ENCODE peak calls at places on chromosome 13, in six cellular contexts. W is MM.1S, Y is fibroblast of pulmonary artery, I is GM06990, P is fibroblast of the aortic adventitia, K is cardiac fibroblast. Q is an unnamed sample.

GRCh38 chr13:54185101-54185500 is 1156.5 kb downstream of the OLFM4 start:
- DNase-seq in K (no peak), I (no peak), P (no peak), W (no peak), Y (no peak), Q (no peak)

GRCh38 chr13:98827449-98827848 is 75.0 kb upstream of the SLC15A1 start:
- DNase-seq in W (no peak), Y (no peak), P (no peak), I (no peak), K (no peak), Q (no peak)

GRCh38 chr13:110475550-110476219 is 85.8 kb downstream of the RAB20 start:
- DNase-seq in W (no peak), K (no peak), Y (no peak), P (no peak), I (peak), Q (no peak)

GRCh38 chr13:27770809-27771208 is 21.5 kb upstream of the GSX1 start:
- DNase-seq in W (peak), I (no peak), Y (peak), K (peak), P (peak), Q (peak)

GRCh38 chr13:75173457-75174356 is 308.3 kb downstream of the TBC1D4 start:
- DNase-seq in Y (no peak), K (no peak), I (no peak), P (no peak), W (no peak), Q (no peak)

GRCh38 chr13:102033719-102034446 is 368.0 kb downstream of the FGF14 start:
- DNase-seq in I (no peak), W (no peak), P (no peak), Y (no peak), K (no peak), Q (no peak)

GRCh38 chr13:28575200-28575599 is 80.3 kb upstream of the FLT1 start:
- DNase-seq in I (no peak), W (no peak), Y (no peak), P (no peak), K (no peak), Q (no peak)

GRCh38 chr13:39602277-39602613 is 748 bp downstream of the LHFPL6 start:
- DNase-seq in I (no peak), P (no peak), W (peak), K (no peak), Y (no peak), Q (no peak)

GRCh38 chr13:50911051-50911690 is 1.6 kb downstream of the RNASEH2B start:
- DNase-seq in Y (peak), K (peak), P (peak), W (peak), I (no peak), Q (no peak)

GRCh38 chr13:112902669-112903068 is 66.3 kb upstream of the MCF2L start:
- DNase-seq in Y (no peak), P (no peak), K (no peak), W (no peak), I (no peak), Q (no peak)

GRCh38 chr13:114044486-114044885 is 70.6 kb upstream of the C13orf46 start:
- DNase-seq in K (peak), Y (peak), W (no peak), P (peak), I (no peak), Q (no peak)

GRCh38 chr13:25372275-25373081 is 704 bp downstream of the ATP8A2 start:
- DNase-seq in K (no peak), Y (no peak), P (no peak), W (no peak), I (no peak), Q (no peak)

GRCh38 chr13:50276550-50276949 is 261.3 kb downstream of the KCNRG start:
- DNase-seq in P (no peak), W (no peak), K (no peak), Y (no peak), I (no peak), Q (no peak)

GRCh38 chr13:113403255-113404104 is 39.5 kb upstream of the GRTP1 start:
- DNase-seq in P (no peak), Y (no peak), K (no peak), W (no peak), I (no peak), Q (no peak)

GRCh38 chr13:114134111-114134943 is 1.9 kb upstream of the RASA3 start:
- DNase-seq in W (no peak), P (no peak), Y (no peak), K (no peak), I (peak), Q (no peak)

GRCh38 chr13:36675213-36675536 is 1.4 kb downstream of the SERTM1 start:
- DNase-seq in K (no peak), P (no peak), Y (no peak), I (no peak), W (no peak), Q (no peak)

GRCh38 chr13:30618186-30618937 is 642 bp downstream of the USPL1 start:
- DNase-seq in P (no peak), I (peak), W (peak), K (peak), Y (no peak), Q (peak)

GRCh38 chr13:90362718-90363117 is 984.8 kb upstream of the MIR17HG start:
- DNase-seq in I (no peak), K (peak), P (peak), Y (peak), W (no peak), Q (no peak)

GRCh38 chr13:50672025-50672424 is 171.5 kb downstream of the DLEU7 start:
- DNase-seq in K (no peak), P (no peak), I (no peak), W (no peak), Y (no peak), Q (no peak)

GRCh38 chr13:105611424-105611823 is 924.0 kb downstream of the EFNB2 start:
- DNase-seq in W (no peak), Y (peak), I (no peak), K (peak), P (peak), Q (no peak)

GRCh38 chr13:98048263-98048662 is 94.6 kb upstream of the FARP1 start:
- DNase-seq in P (no peak), W (no peak), Y (no peak), K (no peak), I (no peak), Q (no peak)

GRCh38 chr13:68023838-68024581 is 793.9 kb upstream of the PCDH9 start:
- DNase-seq in K (no peak), P (no peak), W (no peak), Y (no peak), I (no peak), Q (no peak)

GRCh38 chr13:97119899-97120745 is 102.0 kb upstream of the MBNL2 start:
- DNase-seq in I (no peak), K (no peak), P (peak), Y (no peak), W (no peak), Q (no peak)

GRCh38 chr13:34678154-34678553 is 263.9 kb upstream of the NBEA start:
- DNase-seq in I (no peak), W (no peak), Y (peak), P (peak), K (peak), Q (no peak)

GRCh38 chr13:100544866-100545683 is 43.5 kb downstream of the GGACT start:
- DNase-seq in K (no peak), W (no peak), Y (no peak), P (no peak), I (no peak), Q (no peak)

GRCh38 chr13:36666482-36667264 is 7.1 kb upstream of the SERTM1 start:
- DNase-seq in K (no peak), P (no peak), I (no peak), Y (no peak), W (no peak), Q (no peak)

GRCh38 chr13:36298535-36299068 is 988 bp upstream of the CCDC169 start:
- DNase-seq in I (no peak), P (no peak), K (no peak), W (no peak), Y (no peak), Q (no peak)

GRCh38 chr13:63880705-63881104 is 2465.1 kb upstream of the PCDH20 start:
- DNase-seq in P (no peak), W (no peak), I (no peak), K (no peak), Y (no peak), Q (no peak)

GRCh38 chr13:112333756-112334543 is 42.2 kb upstream of the SPACA7 start:
- DNase-seq in I (no peak), Y (no peak), K (no peak), P (no peak), W (no peak), Q (no peak)

GRCh38 chr13:100825551-100825950 is 151.0 kb upstream of the TMTC4 start:
- DNase-seq in P (peak), Y (peak), W (no peak), I (no peak), K (no peak), Q (no peak)

GRCh38 chr13:97295279-97296182 is 73.4 kb downstream of the MBNL2 start:
- DNase-seq in P (peak), K (peak), Y (peak), I (no peak), W (no peak), Q (no peak)

GRCh38 chr13:59356607-59357006 is 807.1 kb downstream of the DIAPH3 start:
- DNase-seq in I (no peak), K (peak), P (peak), Y (peak), W (no peak), Q (no peak)

GRCh38 chr13:41059466-41059865 is 1.8 kb upstream of the WBP4 start:
- DNase-seq in P (peak), Y (no peak), W (peak), K (peak), I (no peak), Q (no peak)

GRCh38 chr13:41059896-41060722 is 1.2 kb upstream of the WBP4 start:
- DNase-seq in P (peak), I (peak), W (peak), Y (peak), K (peak), Q (peak)

GRCh38 chr13:41061914-41062837 is 867 bp downstream of the WBP4 start:
- DNase-seq in Y (peak), K (peak), W (peak), P (peak), I (no peak), Q (no peak)

GRCh38 chr13:41060723-41061074 is 610 bp upstream of the WBP4 start:
- DNase-seq in I (no peak), P (no peak), W (peak), K (peak), Y (no peak), Q (peak)

GRCh38 chr13:41061075-41061913 is at the start of gene WBP4:
- DNase-seq in Y (peak), K (peak), P (peak), I (peak), W (peak), Q (peak)
- TF ChIP-seq CTCF in Y (peak), K (peak), P (peak), I (peak), W (no peak), Q (no peak)

DNA sequence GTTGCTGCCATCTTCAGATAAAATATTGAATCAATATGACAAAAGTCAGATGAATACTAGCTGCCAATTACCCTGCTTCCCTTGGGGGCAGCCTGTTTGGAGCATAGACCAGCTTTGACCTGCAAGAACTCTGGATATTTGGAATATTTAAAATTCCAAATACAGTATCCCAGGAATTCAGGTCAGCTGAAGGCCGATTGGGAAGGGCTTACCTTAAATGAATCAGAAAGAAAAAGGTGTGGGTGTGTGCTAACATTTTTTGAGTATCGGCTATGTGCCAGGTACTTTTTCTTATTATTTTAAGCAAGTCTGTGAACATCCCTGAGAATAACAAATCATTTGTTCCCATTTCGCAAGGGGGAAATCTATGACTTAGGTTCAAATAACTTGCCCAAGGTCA is 1.8 kb upstream of the RUBCNL start:
- DNase-seq in K (no peak), I (no peak), Y (no peak), W (no peak), P (no peak), Q (no peak)
- H3K4me3 ChIP-seq in K (no peak), I (peak), Y (no peak), W (no peak), P (no peak), Q (no peak)

GRCh38 chr13:82358284-82358683 is 1524.0 kb downstream of the SLITRK1 start:
- DNase-seq in P (no peak), W (no peak), K (no peak), I (no peak), Y (peak), Q (no peak)

DNA sequence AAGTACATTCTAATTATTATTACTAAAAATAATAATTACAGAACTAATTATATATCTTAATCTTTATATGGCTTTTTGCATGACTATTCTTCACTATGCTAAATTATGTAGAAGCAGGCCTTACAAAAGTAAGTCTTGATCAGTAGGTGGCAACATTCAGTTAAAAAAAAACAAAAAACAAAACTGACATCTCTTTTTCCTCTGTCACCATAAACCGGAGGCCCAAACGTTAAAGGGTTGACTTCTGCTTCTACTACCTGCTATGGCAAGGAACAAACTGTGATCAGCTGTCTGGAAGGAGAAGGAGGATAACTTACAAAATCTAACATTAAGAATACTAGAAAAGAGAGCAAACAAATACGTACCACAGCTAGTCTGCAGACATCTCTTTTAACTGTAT is 1525.6 kb downstream of the SLITRK1 start:
- DNase-seq in I (no peak), K (peak), W (no peak), Y (peak), P (peak), Q (no peak)
- TF ChIP-seq CTCF in I (no peak), K (no peak), W (no peak), Y (peak), P (no peak), Q (no peak)

DNA sequence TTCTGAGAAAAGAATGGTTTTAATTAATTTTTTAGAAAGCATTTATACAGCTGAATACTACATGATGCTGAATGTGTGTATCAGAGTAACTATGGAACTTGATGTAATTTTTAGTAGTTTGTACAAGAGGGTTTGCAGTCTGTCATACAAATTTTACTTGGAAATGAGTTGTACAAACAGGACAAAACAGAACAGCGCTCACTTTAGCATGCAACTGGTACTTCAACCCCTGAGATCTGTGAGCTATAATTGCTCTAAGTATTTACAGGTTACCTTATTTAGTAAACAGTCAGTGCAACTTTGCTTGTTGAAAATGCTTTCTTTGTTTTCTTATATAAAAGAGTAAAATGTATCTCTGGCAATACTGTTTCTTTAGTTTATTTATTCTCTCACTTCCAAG is 719 bp downstream of the TNFRSF19 start:
- DNase-seq in K (no peak), P (no peak), W (no peak), Y (peak), I (no peak), Q (no peak)
- H3K4me3 ChIP-seq in K (no peak), P (no peak), W (no peak), Y (peak), I (peak), Q (peak)

DNA sequence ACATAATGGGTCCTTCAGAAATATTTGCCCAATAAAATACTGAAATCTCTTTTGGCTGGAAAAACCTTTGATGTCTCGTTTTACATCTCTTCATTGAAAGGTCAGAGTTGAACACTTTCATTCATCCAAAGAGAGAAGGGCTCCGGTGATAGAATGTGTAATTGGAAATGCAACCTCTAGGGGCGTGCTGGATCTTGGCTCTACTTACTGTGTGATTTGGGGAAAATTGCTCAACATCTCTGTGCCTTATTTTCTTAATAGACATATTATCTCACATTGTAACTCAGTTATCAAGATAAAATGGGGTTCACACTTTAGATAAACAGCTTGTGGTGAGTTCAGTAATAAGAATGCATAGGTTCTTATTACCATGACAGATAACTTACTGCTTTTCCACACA is 1444.1 kb downstream of the SLITRK5 start:
- DNase-seq in I (no peak), P (no peak), W (no peak), K (no peak), Y (no peak), Q (no peak)
- TF ChIP-seq CTCF in I (peak), P (peak), W (no peak), K (no peak), Y (peak), Q (peak)

GRCh38 chr13:21061077-21061945 is at the start of gene LATS2:
- DNase-seq in P (peak), I (peak), Y (peak), K (peak), W (peak), Q (peak)

GRCh38 chr13:21063031-21063430 is 1.6 kb upstream of the LATS2 start:
- DNase-seq in I (no peak), P (no peak), W (no peak), Y (no peak), K (no peak), Q (no peak)

GRCh38 chr13:21058361-21058760 is 3.0 kb downstream of the LATS2 start:
- DNase-seq in W (no peak), K (peak), P (peak), Y (no peak), I (no peak), Q (no peak)

GRCh38 chr13:21060827-21061076 is 634 bp downstream of the LATS2 start:
- DNase-seq in Y (no peak), K (no peak), I (no peak), W (no peak), P (no peak), Q (no peak)

GRCh38 chr13:21060063-21060826 is 1.1 kb downstream of the LATS2 start:
- DNase-seq in Y (peak), P (peak), K (peak), I (peak), W (no peak), Q (no peak)
- H3K4me3 ChIP-seq in Y (peak), P (peak), K (peak), I (peak), W (no peak), Q (peak)

GRCh38 chr13:95500136-95500718 is 52.3 kb upstream of the CLDN10 start:
- DNase-seq in Y (no peak), W (no peak), P (no peak), I (no peak), K (no peak), Q (no peak)

GRCh38 chr13:95494082-95494681 is 58.3 kb upstream of the CLDN10 start:
- DNase-seq in P (peak), I (no peak), Y (peak), W (peak), K (peak), Q (no peak)

GRCh38 chr13:95498886-95499285 is 53.6 kb upstream of the CLDN10 start:
- DNase-seq in W (no peak), P (no peak), K (no peak), Y (no peak), I (no peak), Q (no peak)

GRCh38 chr13:95496485-95496884 is 56.0 kb upstream of the CLDN10 start:
- DNase-seq in I (no peak), W (no peak), Y (no peak), K (no peak), P (no peak), Q (no peak)

GRCh38 chr13:95497307-95497943 is 55.1 kb upstream of the CLDN10 start:
- DNase-seq in I (no peak), P (no peak), W (no peak), Y (no peak), K (no peak), Q (no peak)
- TF ChIP-seq CTCF in I (no peak), P (no peak), W (no peak), Y (no peak), K (no peak), Q (no peak)

DNA sequence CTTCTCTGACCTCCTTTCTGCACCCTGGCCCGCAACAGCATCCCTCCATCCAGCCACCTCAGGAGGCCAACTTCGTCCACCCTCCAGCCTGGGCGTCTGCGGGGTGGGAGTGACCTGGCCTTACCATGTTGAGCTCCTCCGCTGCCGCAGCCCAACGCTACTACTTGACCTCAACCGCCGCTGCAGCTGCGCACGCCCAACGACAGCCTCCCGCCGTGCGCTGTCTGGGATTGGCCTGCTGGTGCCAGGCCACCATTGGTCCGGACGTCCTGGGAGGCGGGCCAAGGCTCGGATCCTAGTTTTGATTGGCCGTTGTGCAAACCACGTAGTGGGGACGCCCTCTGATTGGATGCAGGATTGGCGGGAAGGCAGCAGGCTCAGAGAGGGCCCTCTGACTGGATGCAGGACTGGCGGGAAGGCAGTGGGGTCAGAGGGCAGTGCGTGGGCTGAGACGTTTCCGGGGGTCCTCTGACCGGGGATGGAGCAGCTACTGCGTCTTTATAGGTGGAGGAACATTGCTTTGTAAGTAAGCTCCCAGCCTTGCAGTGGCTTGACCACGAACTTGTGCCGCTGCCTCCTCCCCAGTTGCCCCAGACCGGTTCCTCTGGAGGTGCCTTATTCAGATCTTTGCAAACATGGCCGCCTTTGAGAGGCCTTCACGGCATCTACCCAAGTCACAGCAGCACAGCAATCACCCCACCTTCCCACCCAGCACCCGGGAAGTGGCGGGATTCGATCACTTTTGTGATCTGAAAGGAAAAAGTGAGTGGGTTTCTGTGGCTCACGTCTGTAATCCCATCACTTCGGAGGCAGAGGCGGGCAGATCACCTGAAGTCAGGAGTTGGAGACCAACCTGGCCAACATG is at the start of gene TUBA3C:
- DNase-seq in K (no peak), W (no peak), Y (no peak), P (no peak), I (no peak), Q (no peak)
- H3K4me3 ChIP-seq in K (no peak), W (no peak), Y (no peak), P (no peak), I (no peak), Q (no peak)